ENCODE peak calls at places on chromosomes 16 and 17, in nine cellular contexts. E is AG20443; R is NB4; Y is effector memory CD4-positive, alpha-beta T cell; C is stimulated activated CD4-positive, alpha-beta T cell treated with anti-CD3 and anti-CD28 coated beads, Interleukin-4, amount 100 ng/mL, for 4 hours; L is HEK293T; J is NCI-H2227 treated with DMSO at 0.1 percent for 48 hours; B is CD8-positive, alpha-beta T cell; G is amygdala. X is an unnamed sample.

GRCh38 chr17:49997256-49997735 is 2.3 kb upstream of the DLX3 start:
- DNase-seq in Y (no peak), B (no peak), C (no peak), G (no peak), J (no peak), R (no peak), L (no peak), E (no peak), X (no peak)

GRCh38 chr16:69932691-69933392 is 18.3 kb upstream of the CLEC18A start:
- DNase-seq in B (no peak), C (no peak), G (no peak), R (peak), Y (no peak), J (no peak), L (no peak), E (no peak), X (no peak)

GRCh38 chr17:40608061-40608581 is 39.5 kb downstream of the SMARCE1 start:
- DNase-seq in Y (no peak), G (no peak), E (no peak), L (no peak), J (no peak), C (no peak), B (peak), R (no peak), X (no peak)

GRCh38 chr17:2262146-2262587 is 41.4 kb downstream of the SMG6 start:
- DNase-seq in R (no peak), B (no peak), G (no peak), Y (no peak), C (no peak), J (no peak), E (peak), L (no peak), X (no peak)

GRCh38 chr17:39677581-39678339 is 9.5 kb downstream of the PNMT start:
- DNase-seq in E (no peak), B (no peak), R (no peak), L (no peak), J (no peak), C (no peak), Y (no peak), G (no peak), X (no peak)

GRCh38 chr16:74455619-74456289 is 34.5 kb upstream of the CLEC18B start:
- DNase-seq in B (no peak), G (no peak), E (peak), C (no peak), R (no peak), J (no peak), Y (no peak), L (no peak), X (no peak)

GRCh38 chr16:48099455-48099854 is 56.3 kb downstream of the ABCC12 start:
- DNase-seq in G (no peak), E (no peak), Y (no peak), B (no peak), J (no peak), L (peak), R (no peak), C (no peak), X (no peak)

GRCh38 chr17:1047177-1047885 is 50.4 kb downstream of the TIMM22 start:
- DNase-seq in R (no peak), J (no peak), G (no peak), Y (no peak), E (no peak), B (no peak), C (no peak), L (no peak), X (no peak)

GRCh38 chr16:49089039-49089438 is 192.6 kb downstream of the CBLN1 start:
- DNase-seq in C (no peak), G (no peak), R (no peak), J (no peak), B (no peak), E (no peak), L (no peak), Y (no peak), X (no peak)

GRCh38 chr16:10859020-10859419 is 18.0 kb upstream of the CIITA start:
- DNase-seq in C (no peak), J (no peak), B (no peak), E (no peak), R (no peak), L (no peak), Y (no peak), G (no peak), X (no peak)

GRCh38 chr16:5510819-5511370 is 413.3 kb upstream of the EEF2KMT start:
- DNase-seq in G (no peak), L (no peak), C (no peak), B (no peak), J (no peak), R (no peak), Y (no peak), E (no peak), X (no peak)

GRCh38 chr17:75875182-75875939 is 3.0 kb downstream of the TRIM47 start:
- DNase-seq in R (no peak), J (no peak), L (no peak), E (no peak), B (no peak), C (no peak), Y (no peak), G (peak), X (no peak)

GRCh38 chr17:79388556-79389295 is 222.1 kb downstream of the RBFOX3 start:
- DNase-seq in J (peak), B (no peak), R (peak), E (peak), G (peak), L (peak), C (no peak), Y (no peak), X (no peak)

GRCh38 chr16:66293932-66294331 is 72.6 kb upstream of the CDH5 start:
- DNase-seq in J (no peak), Y (no peak), R (no peak), G (no peak), L (no peak), C (no peak), B (peak), E (no peak), X (no peak)

GRCh38 chr16:89704281-89704680 is 2.8 kb upstream of the SPATA2L start:
- DNase-seq in B (no peak), Y (no peak), J (no peak), L (no peak), R (peak), C (no peak), G (no peak), E (no peak), X (no peak)

GRCh38 chr17:43830510-43831145 is 2.3 kb downstream of the MPP3 start:
- DNase-seq in Y (no peak), B (no peak), L (no peak), R (no peak), G (no peak), J (no peak), C (no peak), E (no peak), X (no peak)

GRCh38 chr16:67915831-67916723 is 15.6 kb downstream of the CTRL start:
- DNase-seq in G (peak), B (no peak), R (no peak), E (no peak), C (no peak), J (no peak), Y (no peak), L (no peak), X (no peak)

GRCh38 chr17:46730679-46731078 is 87.8 kb downstream of the WNT3 start:
- DNase-seq in B (no peak), E (no peak), J (no peak), G (no peak), Y (no peak), L (no peak), R (no peak), C (no peak), X (no peak)

GRCh38 chr16:52492789-52493357 is 54.1 kb downstream of the TOX3 start:
- DNase-seq in Y (no peak), L (no peak), C (no peak), R (no peak), E (no peak), B (no peak), G (no peak), J (no peak), X (no peak)

GRCh38 chr16:74680681-74681080 is 14.0 kb upstream of the RFWD3 start:
- DNase-seq in R (no peak), L (no peak), G (no peak), Y (no peak), B (no peak), E (no peak), C (no peak), J (no peak), X (no peak)

GRCh38 chr17:60601443-60602384 is 1.7 kb downstream of the PPM1D start:
- DNase-seq in E (peak), C (peak), J (peak), B (peak), L (peak), Y (no peak), R (peak), G (peak), X (peak)

GRCh38 chr17:10738516-10739258 is 8.9 kb upstream of the TMEM220 start:
- DNase-seq in C (no peak), E (no peak), J (no peak), R (no peak), L (no peak), B (no peak), Y (no peak), G (no peak), X (no peak)

GRCh38 chr17:79791354-79792123 is 5.3 kb downstream of the CBX8 start:
- DNase-seq in L (no peak), E (no peak), R (no peak), C (no peak), G (no peak), J (no peak), B (no peak), Y (no peak), X (no peak)

GRCh38 chr17:19270347-19270950 is 33.3 kb downstream of the EPN2 start:
- DNase-seq in C (no peak), B (no peak), E (no peak), Y (no peak), G (no peak), J (no peak), R (no peak), L (no peak), X (no peak)

GRCh38 chr17:42843358-42843934 is 934 bp upstream of the AOC2 start:
- DNase-seq in G (peak), C (no peak), B (no peak), E (peak), Y (no peak), R (peak), L (peak), J (peak), X (no peak)

GRCh38 chr17:71472809-71473789 is 647.7 kb upstream of the SOX9 start:
- DNase-seq in C (no peak), R (peak), E (peak), J (peak), B (no peak), L (peak), Y (no peak), G (no peak), X (no peak)